ENCODE peak calls at places on chromosomes 1 and 21, in six cellular contexts. S is heart left ventricle, N is ovary, P is MCF 10A, I is foreskin fibroblast, Q is Calu3. C is an unnamed sample.

GRCh38 chr21:30072496-30072895 is 94.1 kb downstream of the CLDN17 start:
- DNase-seq in P (peak), S (no peak), Q (peak), N (no peak), I (peak), C (no peak)

GRCh38 chr1:87450615-87451209 is 122.0 kb downstream of the LMO4 start:
- DNase-seq in N (no peak), P (peak), Q (peak), S (no peak), I (no peak), C (no peak)

GRCh38 chr1:3027611-3028371 is 6.5 kb downstream of the ACTRT2 start:
- DNase-seq in N (no peak), P (no peak), S (no peak), I (no peak), Q (no peak), C (no peak)

GRCh38 chr1:69915347-69915746 is 290.0 kb downstream of the LRRC40 start:
- DNase-seq in N (no peak), S (no peak), P (no peak), I (peak), Q (no peak), C (no peak)

GRCh38 chr1:40382110-40382464 is 8.6 kb downstream of the SMAP2 start:
- DNase-seq in P (no peak), Q (no peak), N (no peak), I (peak), S (no peak), C (no peak)

GRCh38 chr1:46581685-46582455 is 22.2 kb downstream of the MKNK1 start:
- DNase-seq in S (no peak), Q (no peak), I (no peak), P (no peak), N (no peak), C (no peak)

GRCh38 chr1:160062134-160062533 is 7.8 kb downstream of the KCNJ10 start:
- DNase-seq in S (no peak), N (no peak), Q (no peak), I (no peak), P (no peak), C (no peak)

GRCh38 chr1:235557495-235557894 is 53.2 kb upstream of the B3GALNT2 start:
- DNase-seq in Q (peak), I (no peak), P (peak), S (no peak), N (no peak), C (no peak)

GRCh38 chr1:37486680-37487618 is 12.6 kb downstream of the ZC3H12A start:
- DNase-seq in I (peak), N (peak), Q (peak), P (peak), S (peak), C (peak)

GRCh38 chr1:84834419-84835064 is 58.5 kb downstream of the LPAR3 start:
- DNase-seq in P (peak), N (no peak), S (no peak), I (peak), Q (peak), C (no peak)

GRCh38 chr21:33968998-33969353 is 53.4 kb upstream of the ATP5PO start:
- DNase-seq in S (no peak), Q (no peak), N (no peak), I (peak), P (no peak), C (no peak)

GRCh38 chr1:157315544-157315943 is 177.3 kb upstream of the ETV3 start:
- DNase-seq in I (no peak), S (no peak), Q (no peak), P (no peak), N (no peak), C (no peak)

GRCh38 chr1:184590163-184590750 is 164.4 kb downstream of the EDEM3 start:
- DNase-seq in N (no peak), Q (peak), I (no peak), P (no peak), S (no peak), C (no peak)

GRCh38 chr1:106954830-106955229 is 101.6 kb upstream of the PRMT6 start:
- DNase-seq in P (no peak), N (no peak), S (no peak), I (no peak), Q (no peak), C (no peak)

GRCh38 chr1:107879927-107880326 is 85.1 kb downstream of the VAV3 start:
- DNase-seq in S (no peak), Q (no peak), P (peak), I (peak), N (no peak), C (no peak)

GRCh38 chr1:64471724-64472276 is 1.9 kb downstream of the CACHD1 start:
- DNase-seq in N (no peak), P (peak), Q (no peak), S (no peak), I (peak), C (no peak)

DNA sequence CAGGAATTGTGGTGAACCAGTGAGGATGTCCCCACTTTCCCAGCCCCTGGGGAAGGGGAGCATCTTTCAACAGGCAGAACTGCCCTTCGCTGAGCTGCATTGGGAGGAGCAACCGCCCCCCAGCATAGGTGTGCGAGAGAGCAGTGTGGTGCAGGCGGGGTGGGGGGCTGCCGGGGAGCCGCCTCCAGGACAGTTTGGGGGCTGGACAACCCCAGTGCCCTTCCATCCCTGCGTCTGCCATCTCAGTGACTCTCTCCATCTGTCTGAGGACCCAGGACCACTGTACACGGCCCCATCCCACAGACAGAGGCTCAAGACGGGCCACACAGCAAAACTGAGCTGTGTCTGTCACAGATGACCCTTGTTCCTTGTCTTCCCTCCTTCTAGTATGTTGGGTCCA is 14.2 kb downstream of the PODN start:
- DNase-seq in I (no peak), N (no peak), S (peak), P (no peak), Q (no peak), C (no peak)
- TF ChIP-seq CTCF in I (no peak), N (no peak), S (no peak), P (no peak), Q (no peak), C (no peak)

GRCh38 chr1:213666922-213667321 is 320.9 kb upstream of the PROX1 start:
- DNase-seq in P (no peak), N (no peak), I (no peak), S (no peak), Q (no peak), C (no peak)

GRCh38 chr1:213670692-213671023 is 317.1 kb upstream of the PROX1 start:
- DNase-seq in P (no peak), Q (no peak), S (no peak), I (no peak), N (no peak), C (no peak)

GRCh38 chr1:213666113-213666512 is 321.7 kb upstream of the PROX1 start:
- DNase-seq in S (no peak), N (no peak), Q (no peak), P (no peak), I (no peak), C (no peak)

GRCh38 chr1:213669512-213669911 is 318.3 kb upstream of the PROX1 start:
- DNase-seq in N (no peak), S (no peak), I (no peak), P (no peak), Q (no peak), C (no peak)

DNA sequence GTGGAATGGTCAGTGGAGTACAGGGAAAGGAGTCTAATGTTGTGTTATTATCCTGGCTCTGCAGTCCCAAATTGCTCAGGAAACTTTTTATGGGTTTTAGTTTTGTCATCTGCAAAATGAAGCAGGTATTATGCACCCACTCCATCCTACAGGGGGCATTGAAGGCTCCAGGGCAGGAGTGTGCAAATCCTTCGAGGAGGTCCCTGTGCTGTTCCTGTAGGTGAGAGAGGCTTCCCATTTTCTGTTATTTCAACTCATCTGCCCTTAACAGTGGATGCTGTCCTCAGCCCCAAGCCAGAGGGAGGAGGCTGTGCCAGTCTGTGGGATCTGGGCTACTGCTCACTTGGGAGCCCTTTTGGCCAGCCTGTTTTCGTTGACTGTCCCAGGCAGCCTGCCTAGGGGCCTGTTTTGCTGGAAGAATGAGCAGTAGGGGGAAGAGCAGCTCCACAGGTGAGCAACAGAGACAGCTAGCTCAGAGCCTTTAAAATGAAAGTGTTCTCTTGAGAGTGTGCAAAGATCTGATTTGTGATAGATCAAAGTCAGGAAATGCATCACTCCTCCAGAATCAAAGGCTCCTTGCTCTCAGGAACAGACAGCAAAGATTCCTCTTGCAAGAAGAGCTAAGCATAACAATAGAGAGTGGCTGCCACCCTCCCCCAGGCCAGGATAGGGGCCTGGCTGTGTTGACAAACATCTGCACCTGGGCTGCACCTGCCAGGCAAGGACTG is 317.6 kb upstream of the PROX1 start:
- DNase-seq in I (no peak), Q (no peak), P (no peak), S (no peak), N (no peak), C (no peak)
- TF ChIP-seq CTCF in I (no peak), Q (no peak), P (no peak), S (no peak), N (no peak), C (no peak)

GRCh38 chr1:5992034-5992813 is at the start of gene NPHP4:
- DNase-seq in I (peak), P (peak), Q (peak), N (peak), S (peak), C (peak)
- TF ChIP-seq CTCF in I (no peak), P (no peak), Q (no peak), N (peak), S (no peak), C (peak)

GRCh38 chr1:42733415-42734200 is 6.4 kb downstream of the CLDN19 start:
- DNase-seq in P (no peak), Q (no peak), N (no peak), I (no peak), S (no peak), C (no peak)

GRCh38 chr1:42732126-42732680 is 7.8 kb downstream of the CLDN19 start:
- DNase-seq in S (no peak), N (no peak), Q (no peak), I (no peak), P (no peak), C (no peak)

GRCh38 chr1:42730002-42730401 is 10.0 kb downstream of the CLDN19 start:
- DNase-seq in P (no peak), Q (no peak), S (no peak), N (no peak), I (no peak), C (no peak)

GRCh38 chr1:42734201-42735035 is 5.6 kb downstream of the CLDN19 start:
- DNase-seq in P (no peak), I (no peak), S (no peak), Q (no peak), N (no peak), C (no peak)

DNA sequence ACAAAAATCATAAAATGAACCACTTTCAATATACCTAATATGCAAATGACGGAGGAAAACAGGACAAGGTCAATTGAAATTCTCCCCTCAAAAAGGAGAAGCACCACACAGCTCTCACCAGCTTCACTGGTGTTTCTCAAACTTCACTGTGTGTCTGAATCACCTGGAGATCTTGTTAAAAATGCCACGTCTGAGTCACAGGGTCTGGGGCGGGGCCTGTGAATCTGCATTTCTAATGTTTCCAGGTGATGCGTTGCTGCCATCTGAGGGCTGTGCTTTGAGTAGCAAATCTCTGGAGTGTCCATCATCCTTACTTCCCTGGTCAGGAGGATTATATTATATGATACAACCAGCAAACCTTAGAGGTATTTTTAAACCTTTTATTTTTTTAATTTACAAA is 9.0 kb downstream of the CLDN19 start:
- DNase-seq in I (no peak), P (peak), N (no peak), S (no peak), Q (peak), C (no peak)
- TF ChIP-seq CTCF in I (no peak), P (peak), N (no peak), S (no peak), Q (no peak), C (no peak)

GRCh38 chr1:110130113-110130591 is 17.9 kb downstream of the UBL4B start:
- DNase-seq in S (no peak), I (no peak), Q (no peak), N (no peak), P (no peak), C (no peak)
- TF ChIP-seq CTCF in S (no peak), I (peak), Q (no peak), N (no peak), P (no peak), C (peak)

GRCh38 chr1:226104671-226105121 is 42.2 kb downstream of the H3-3A start:
- DNase-seq in Q (no peak), S (no peak), P (no peak), N (no peak), I (peak), C (no peak)

GRCh38 chr1:226109829-226110248 is 47.3 kb downstream of the H3-3A start:
- DNase-seq in N (peak), P (peak), I (peak), S (peak), Q (peak), C (peak)

GRCh38 chr1:226110249-226111108 is 48.0 kb downstream of the H3-3A start:
- DNase-seq in Q (peak), P (peak), S (peak), N (peak), I (peak), C (peak)

GRCh38 chr1:226108935-226109828 is 46.7 kb downstream of the H3-3A start:
- DNase-seq in P (peak), S (peak), I (peak), Q (no peak), N (peak), C (no peak)

GRCh38 chr1:226107471-226108460 is 45.2 kb downstream of the H3-3A start:
- DNase-seq in Q (no peak), S (no peak), N (no peak), I (no peak), P (no peak), C (no peak)
- TF ChIP-seq CTCF in Q (no peak), S (no peak), N (no peak), I (no peak), P (no peak), C (no peak)

GRCh38 chr1:207876129-207876528 is 34.8 kb downstream of the CD34 start:
- DNase-seq in P (no peak), N (no peak), S (no peak), Q (no peak), I (peak), C (no peak)
- TF ChIP-seq CTCF in P (no peak), N (no peak), S (no peak), Q (no peak), I (peak), C (peak)

C was measured in progenitor cell of endocrine pancreas.